ENCODE peak calls at places on chromosomes 16 and 17, in five cellular contexts. L, K, J, D and S are unnamed samples.

GRCh38 chr17:51103451-51103850 is 17.2 kb downstream of the SPAG9 start:
- DNase-seq in L (no peak), K (no peak), D (no peak), J (no peak), S (no peak)

GRCh38 chr17:82157046-82158035 is 55.3 kb downstream of the CCDC57 start:
- DNase-seq in J (no peak), K (no peak), L (no peak), D (no peak), S (no peak)

GRCh38 chr17:73104450-73104849 is 12.0 kb upstream of the SLC39A11 start:
- DNase-seq in J (no peak), K (no peak), D (no peak), L (no peak), S (no peak)

GRCh38 chr16:70375636-70376611 is 29.2 kb downstream of the DDX19A start:
- DNase-seq in K (no peak), L (no peak), D (no peak), J (no peak), S (no peak)

GRCh38 chr16:61366006-61366405 is 670.2 kb downstream of the CDH8 start:
- DNase-seq in K (no peak), D (no peak), L (peak), J (no peak), S (no peak)

GRCh38 chr16:88384222-88385111 is 1.7 kb downstream of the ZNF469 start:
- DNase-seq in J (no peak), K (no peak), L (no peak), D (no peak), S (no peak)

GRCh38 chr16:35011-35775 is 18.2 kb downstream of the POLR3K start:
- DNase-seq in D (no peak), K (no peak), L (peak), J (no peak), S (no peak)

GRCh38 chr16:57349212-57350031 is 9.2 kb upstream of the CCL22 start:
- DNase-seq in J (no peak), D (no peak), L (no peak), K (no peak), S (peak)

GRCh38 chr16:24950275-24950674 is 64.9 kb downstream of the ARHGAP17 start:
- DNase-seq in J (no peak), K (no peak), L (no peak), D (no peak), S (no peak)

GRCh38 chr17:40648326-40648968 is 829 bp upstream of the SMARCE1 start:
- DNase-seq in L (peak), K (no peak), J (peak), D (peak), S (no peak)

GRCh38 chr17:63544467-63545301 is 5.6 kb upstream of the DCAF7 start:
- DNase-seq in D (no peak), K (no peak), J (no peak), L (peak), S (no peak)

GRCh38 chr16:79598341-79599181 is 2.0 kb downstream of the MAF start:
- DNase-seq in L (peak), D (peak), K (no peak), J (no peak), S (no peak)

GRCh38 chr16:20306401-20306800 is 20.9 kb downstream of the GP2 start:
- DNase-seq in K (no peak), L (no peak), J (no peak), D (no peak), S (no peak)

GRCh38 chr17:16991349-16992009 is 19.6 kb upstream of the TNFRSF13B start:
- DNase-seq in L (peak), D (peak), J (peak), K (peak), S (no peak)

GRCh38 chr16:10941127-10941933 is 938 bp downstream of the DEXI start:
- DNase-seq in K (no peak), L (peak), D (no peak), J (no peak), S (no peak)

GRCh38 chr17:44331249-44331760 is 6.7 kb upstream of the SLC25A39 start:
- DNase-seq in J (peak), L (peak), D (peak), K (peak), S (no peak)

GRCh38 chr16:2724088-2724676 is 4.2 kb upstream of the PRSS27 start:
- DNase-seq in K (no peak), D (no peak), J (no peak), L (no peak), S (no peak)

GRCh38 chr16:24504467-24505345 is 34.7 kb upstream of the RBBP6 start:
- DNase-seq in L (peak), J (peak), D (peak), K (peak), S (peak)

GRCh38 chr16:85897384-85897783 is 1.6 kb upstream of the IRF8 start:
- DNase-seq in D (no peak), K (no peak), L (no peak), J (no peak), S (no peak)

GRCh38 chr17:44113382-44113781 is 10.1 kb downstream of the HDAC5 start:
- DNase-seq in L (no peak), K (no peak), J (no peak), D (no peak), S (no peak)

GRCh38 chr16:14362774-14363371 is 267.2 kb downstream of the PARN start:
- DNase-seq in J (no peak), K (no peak), L (no peak), D (no peak), S (no peak)

GRCh38 chr16:3825103-3825502 is 55.4 kb downstream of the CREBBP start:
- DNase-seq in K (no peak), L (no peak), J (no peak), D (no peak), S (no peak)

GRCh38 chr17:65027305-65027704 is 29.2 kb downstream of the GNA13 start:
- DNase-seq in L (peak), J (peak), D (peak), K (peak), S (peak)

GRCh38 chr17:45428050-45428953 is 4.4 kb downstream of the ARHGAP27 start:
- DNase-seq in L (peak), K (peak), D (peak), J (peak), S (no peak)
- TF ChIP-seq JUNB in L (no peak), K (no peak), D (no peak), J (no peak), S (no peak)

DNA sequence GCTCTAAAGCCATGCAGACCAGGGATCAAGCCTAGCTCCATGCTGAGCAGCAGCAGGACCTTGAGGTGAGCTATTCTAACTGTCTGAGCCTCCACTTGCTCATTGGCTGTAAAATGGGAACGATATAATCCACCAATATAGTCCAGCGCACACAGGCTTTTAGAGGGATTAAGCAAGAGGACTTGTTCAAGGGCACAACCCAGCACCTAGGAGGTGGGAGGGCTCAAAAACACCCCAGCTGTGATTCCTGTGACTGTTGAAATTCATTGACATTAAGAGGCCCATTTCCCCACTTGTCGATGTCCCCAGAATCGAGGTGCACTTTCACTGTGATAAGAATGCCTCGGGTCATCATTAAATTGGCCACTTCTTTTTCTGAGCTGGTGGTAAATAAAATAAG is 4.1 kb downstream of the USH1G start:
- DNase-seq in L (no peak), K (no peak), D (no peak), J (no peak), S (no peak)
- TF ChIP-seq JUNB in L (no peak), K (no peak), D (no peak), J (no peak), S (no peak)

DNA sequence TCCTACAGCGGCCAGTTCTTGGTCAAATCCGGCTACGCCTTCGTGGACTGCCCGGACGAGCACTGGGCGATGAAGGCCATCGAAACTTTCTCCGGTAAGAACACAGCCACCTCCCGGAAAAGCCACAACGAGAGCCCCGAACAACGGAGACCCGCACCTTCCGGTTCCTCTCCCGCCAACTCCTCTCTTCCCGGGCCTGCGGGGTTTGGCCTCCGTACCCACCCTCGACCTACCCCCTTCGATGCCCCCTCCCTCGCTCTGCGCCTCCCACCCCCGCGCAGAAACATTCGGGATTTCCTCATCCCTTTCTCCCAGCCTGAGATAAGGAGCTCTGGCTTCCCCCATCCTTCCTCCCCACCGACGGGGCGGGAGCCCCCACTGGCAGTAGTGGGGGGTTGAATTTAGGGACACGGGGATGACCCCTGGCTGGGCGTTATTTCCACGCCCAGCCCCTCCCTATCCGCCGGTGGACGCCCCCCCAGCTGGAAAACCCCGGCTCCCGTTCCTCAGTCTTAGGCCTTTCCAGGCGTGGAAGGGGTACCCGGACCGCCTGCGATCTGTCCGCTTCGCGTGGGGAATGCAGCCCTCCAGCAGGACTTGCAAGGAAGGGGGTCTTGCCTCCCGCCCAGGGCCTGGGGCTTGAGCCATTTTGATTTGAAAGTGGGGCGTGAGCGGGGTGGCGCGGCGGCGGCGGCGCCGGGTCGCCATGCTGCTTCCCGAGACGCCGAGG is 807 bp downstream of the IGF2BP1 start:
- DNase-seq in J (no peak), L (peak), D (no peak), K (peak), S (no peak)
- TF ChIP-seq JUNB in J (no peak), L (no peak), D (no peak), K (no peak), S (no peak)

DNA sequence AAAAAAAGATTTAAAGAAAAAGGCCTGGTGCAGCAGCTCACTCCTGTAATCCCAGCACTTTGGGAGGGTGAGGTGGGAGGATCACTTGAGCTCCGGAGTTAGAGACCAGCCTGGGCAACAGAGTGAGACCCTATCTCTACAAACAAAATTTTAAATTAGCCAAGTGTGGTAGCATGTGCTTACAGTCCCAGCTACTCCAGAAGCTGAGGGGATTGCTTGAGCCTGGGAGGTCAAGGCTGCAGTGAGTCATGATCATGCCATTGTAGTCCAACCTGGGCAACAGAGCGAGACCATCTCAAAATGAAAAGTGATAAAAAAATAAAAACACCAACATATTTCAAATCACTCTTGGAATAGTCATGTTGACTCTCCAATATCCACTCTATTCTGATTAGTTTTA is 2.7 kb upstream of the KANSL1 start:
- DNase-seq in K (no peak), L (no peak), D (no peak), J (no peak), S (no peak)
- TF ChIP-seq JUNB in K (no peak), L (no peak), D (no peak), J (no peak), S (no peak)

GRCh38 chr16:89598199-89598598 is 15.2 kb upstream of the DPEP1 start:
- DNase-seq in L (peak), K (no peak), J (no peak), D (peak), S (no peak)
- TF ChIP-seq JUNB in L (no peak), K (no peak), J (no peak), D (no peak), S (no peak)

GRCh38 chr16:74268372-74268782 is 28.2 kb upstream of the PSMD7 start:
- DNase-seq in K (no peak), J (no peak), L (no peak), D (no peak), S (no peak)
- TF ChIP-seq JUNB in K (no peak), J (no peak), L (no peak), D (no peak), S (no peak)

DNA sequence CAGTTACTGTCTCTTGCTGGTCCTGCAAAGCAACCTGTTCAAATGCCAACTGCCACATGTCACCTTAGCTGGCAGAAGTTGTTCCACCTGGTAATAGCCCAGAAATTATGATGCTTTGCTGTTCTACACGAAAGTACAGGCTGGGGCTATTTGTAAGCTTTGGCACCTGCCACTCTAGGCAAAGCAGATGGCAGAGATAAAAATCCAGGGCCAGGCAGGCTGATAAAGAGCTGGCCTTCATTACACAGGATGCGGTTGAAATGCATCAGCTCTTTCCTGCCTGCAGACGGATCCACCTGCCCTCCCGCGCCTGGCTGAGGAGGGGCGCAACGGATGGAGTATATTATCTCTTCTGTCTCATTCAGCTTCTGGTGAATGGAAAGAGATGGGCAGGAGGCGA is 29.3 kb upstream of the KDM8 start:
- DNase-seq in J (no peak), K (no peak), D (no peak), L (no peak), S (no peak)
- TF ChIP-seq JUNB in J (no peak), K (no peak), D (no peak), L (no peak), S (no peak)

DNA sequence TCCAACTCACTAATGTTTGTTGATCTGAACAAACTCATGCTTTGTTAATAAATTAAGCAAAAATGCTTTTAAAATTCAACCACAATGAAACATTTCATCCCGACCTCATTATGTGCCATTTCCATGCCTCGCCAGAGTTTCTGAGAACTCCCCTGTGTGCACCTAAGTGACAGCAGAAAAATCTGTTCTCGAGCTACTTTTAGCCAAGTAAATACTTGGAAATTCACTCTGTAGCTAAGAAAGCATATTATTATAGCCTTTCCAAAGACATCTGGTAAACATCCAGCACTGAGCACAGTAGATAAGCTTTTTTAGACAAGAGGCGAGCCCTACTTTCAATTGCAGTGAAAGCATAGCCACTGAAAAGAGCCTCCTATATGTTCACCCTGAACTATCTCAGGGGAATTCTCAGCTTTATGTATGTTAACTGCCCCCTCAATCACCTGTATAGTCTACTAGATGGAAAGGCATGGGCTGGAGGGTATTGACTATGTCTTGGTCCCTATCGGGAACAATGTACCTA is 242.8 kb upstream of the PSMD7 start:
- DNase-seq in K (no peak), J (no peak), D (no peak), L (no peak), S (no peak)
- TF ChIP-seq JUNB in K (no peak), J (no peak), D (no peak), L (no peak), S (no peak)

GRCh38 chr16:50506543-50506937 is 41.7 kb upstream of the NKD1 start:
- DNase-seq in D (no peak), L (no peak), J (no peak), K (no peak), S (no peak)

GRCh38 chr16:50505115-50505514 is 43.1 kb upstream of the NKD1 start:
- DNase-seq in J (no peak), L (no peak), K (no peak), D (no peak), S (no peak)

GRCh38 chr16:50505714-50506542 is 42.3 kb upstream of the NKD1 start:
- DNase-seq in J (peak), L (peak), K (no peak), D (no peak), S (no peak)

GRCh38 chr16:50507397-50507796 is 40.8 kb upstream of the NKD1 start:
- DNase-seq in J (no peak), L (no peak), K (no peak), D (no peak), S (no peak)

DNA sequence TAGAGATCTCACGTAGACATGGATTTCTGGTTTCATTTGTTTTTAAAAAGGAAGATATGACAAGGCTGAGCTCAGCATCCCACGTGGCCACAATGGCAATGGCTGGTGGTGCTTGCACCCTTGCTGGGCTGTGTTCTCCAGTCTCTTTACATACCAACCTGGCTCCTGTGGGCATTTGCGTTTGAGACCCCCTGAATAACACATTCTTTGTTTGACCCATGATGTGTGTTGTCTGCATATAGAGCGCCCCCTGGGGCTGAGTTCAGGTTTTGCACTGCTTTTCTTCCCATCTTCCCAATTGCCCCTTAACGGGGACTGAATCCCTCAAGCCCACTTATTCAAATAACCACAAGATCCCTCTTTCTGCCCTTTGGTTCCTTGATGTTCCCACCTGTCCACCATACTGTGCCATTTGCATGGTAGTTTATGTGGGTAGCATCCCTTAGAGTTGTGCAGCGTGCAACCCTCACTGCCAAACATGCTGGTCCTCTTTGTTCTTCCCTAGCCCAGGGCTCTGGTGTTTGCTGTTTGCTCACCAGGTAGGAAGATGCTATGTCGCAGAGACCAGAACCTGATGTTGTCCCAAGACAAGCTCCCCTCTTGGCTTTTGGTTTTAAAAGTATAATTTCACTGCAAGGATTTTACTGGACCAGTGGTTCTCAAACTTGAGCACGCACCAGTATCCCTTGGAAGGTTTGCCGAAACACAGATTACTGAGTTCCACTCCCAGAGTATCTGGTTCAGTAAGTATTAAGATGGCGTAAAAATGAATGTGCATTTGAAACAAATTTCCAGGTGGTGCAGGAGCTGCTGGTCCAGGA is 38.5 kb upstream of the NKD1 start:
- DNase-seq in J (peak), L (peak), D (no peak), K (peak), S (no peak)
- TF ChIP-seq JUNB in J (no peak), L (no peak), D (no peak), K (no peak), S (no peak)

GRCh38 chr17:80212109-80212508 is 8.0 kb downstream of the SGSH start:
- DNase-seq in J (no peak), D (no peak), K (no peak), L (no peak), S (no peak)
- TF ChIP-seq JUNB in J (no peak), D (no peak), K (no peak), L (no peak), S (no peak)